ENCODE peak calls at places on chromosomes 12 and 14, in eight cellular contexts. One of them, this sample, is unnamed. For H3K79me2 and H3K4me1, the result is how much of the 10 kb centered on the place peaks cover.

GRCh38 chr14:55798400-55798799 is 218.4 kb downstream of the KTN1 start:
- DNase-seq in astrocyte: no peak
- DNase-seq in fibroblast of lung: no peak
- DNase-seq in HepG2: no peak
- DNase-seq in H1: no peak
- DNase-seq in osteoblast: no peak
- DNase-seq in GM23248: no peak
- DNase-seq in MM.1S: no peak
- DNase-seq in this sample: no peak

GRCh38 chr12:123807670-123808069 is 45.6 kb downstream of the DNAH10 start:
- DNase-seq in astrocyte: peak
- DNase-seq in fibroblast of lung: peak
- DNase-seq in HepG2: no peak
- DNase-seq in H1: no peak
- DNase-seq in osteoblast: no peak
- DNase-seq in GM23248: no peak
- DNase-seq in MM.1S: no peak
- DNase-seq in this sample: no peak

GRCh38 chr14:101947577-101947903 is 16.8 kb upstream of the DYNC1H1 start:
- DNase-seq in astrocyte: no peak
- DNase-seq in fibroblast of lung: no peak
- DNase-seq in HepG2: no peak
- DNase-seq in H1: no peak
- DNase-seq in osteoblast: peak
- DNase-seq in GM23248: no peak
- DNase-seq in MM.1S: no peak
- DNase-seq in this sample: no peak

GRCh38 chr14:77238996-77239395 is 32.0 kb downstream of the NGB start:
- DNase-seq in astrocyte: no peak
- DNase-seq in fibroblast of lung: no peak
- DNase-seq in HepG2: no peak
- DNase-seq in H1: no peak
- DNase-seq in osteoblast: no peak
- DNase-seq in GM23248: no peak
- DNase-seq in MM.1S: no peak
- DNase-seq in this sample: no peak

GRCh38 chr12:108000111-108000510 is 129.0 kb upstream of the WSCD2 start:
- DNase-seq in astrocyte: no peak
- DNase-seq in fibroblast of lung: no peak
- DNase-seq in HepG2: no peak
- DNase-seq in H1: no peak
- DNase-seq in osteoblast: no peak
- DNase-seq in GM23248: no peak
- DNase-seq in MM.1S: no peak
- DNase-seq in this sample: no peak

GRCh38 chr12:131072446-131073230 is 118.9 kb downstream of the ADGRD1 start:
- DNase-seq in astrocyte: no peak
- DNase-seq in fibroblast of lung: no peak
- DNase-seq in HepG2: no peak
- DNase-seq in H1: no peak
- DNase-seq in osteoblast: peak
- DNase-seq in GM23248: no peak
- DNase-seq in MM.1S: no peak
- DNase-seq in this sample: no peak

GRCh38 chr14:104528496-104528895 is 51.1 kb upstream of the C14orf180 start:
- DNase-seq in astrocyte: no peak
- DNase-seq in fibroblast of lung: no peak
- DNase-seq in HepG2: no peak
- DNase-seq in H1: no peak
- DNase-seq in osteoblast: peak
- DNase-seq in GM23248: no peak
- DNase-seq in MM.1S: no peak
- DNase-seq in this sample: no peak

GRCh38 chr12:63037721-63038120 is 102.8 kb upstream of the PPM1H start:
- DNase-seq in astrocyte: no peak
- DNase-seq in fibroblast of lung: no peak
- DNase-seq in HepG2: no peak
- DNase-seq in H1: no peak
- DNase-seq in osteoblast: no peak
- DNase-seq in GM23248: no peak
- DNase-seq in MM.1S: no peak
- DNase-seq in this sample: no peak

GRCh38 chr12:123054371-123054770 is 73.9 kb downstream of the ARL6IP4 start:
- DNase-seq in astrocyte: no peak
- DNase-seq in fibroblast of lung: no peak
- DNase-seq in HepG2: no peak
- DNase-seq in H1: no peak
- DNase-seq in osteoblast: no peak
- DNase-seq in GM23248: no peak
- DNase-seq in MM.1S: no peak
- DNase-seq in this sample: no peak

GRCh38 chr12:55017421-55017820 is 2.4 kb upstream of the NEUROD4 start:
- DNase-seq in astrocyte: no peak
- DNase-seq in fibroblast of lung: no peak
- DNase-seq in HepG2: no peak
- DNase-seq in H1: no peak
- DNase-seq in osteoblast: no peak
- DNase-seq in GM23248: no peak
- DNase-seq in MM.1S: no peak
- DNase-seq in this sample: no peak

GRCh38 chr12:26833692-26834168 is 736 bp upstream of the ITPR2 start:
- DNase-seq in astrocyte: no peak
- DNase-seq in fibroblast of lung: peak
- DNase-seq in HepG2: no peak
- DNase-seq in H1: no peak
- DNase-seq in osteoblast: peak
- DNase-seq in GM23248: peak
- DNase-seq in MM.1S: peak
- DNase-seq in this sample: peak

GRCh38 chr14:64388533-64389243 is 535 bp downstream of the MTHFD1 start:
- DNase-seq in astrocyte: peak
- DNase-seq in fibroblast of lung: peak
- DNase-seq in HepG2: peak
- DNase-seq in H1: no peak
- DNase-seq in osteoblast: peak
- DNase-seq in GM23248: peak
- DNase-seq in MM.1S: no peak
- DNase-seq in this sample: peak

GRCh38 chr12:106302401-106303201 is at the start of gene TCP11L2:
- DNase-seq in astrocyte: peak
- DNase-seq in fibroblast of lung: peak
- DNase-seq in HepG2: peak
- DNase-seq in H1: no peak
- DNase-seq in osteoblast: peak
- DNase-seq in GM23248: peak
- DNase-seq in MM.1S: peak
- DNase-seq in this sample: peak

GRCh38 chr12:39620664-39621658 is 1.4 kb upstream of the ABCD2 start:
- DNase-seq in astrocyte: no peak
- DNase-seq in fibroblast of lung: peak
- DNase-seq in HepG2: no peak
- DNase-seq in H1: no peak
- DNase-seq in osteoblast: no peak
- DNase-seq in GM23248: no peak
- DNase-seq in MM.1S: peak
- DNase-seq in this sample: no peak

GRCh38 chr14:70947739-70948138 is 40.5 kb downstream of the PCNX1 start:
- DNase-seq in astrocyte: no peak
- DNase-seq in fibroblast of lung: no peak
- DNase-seq in HepG2: no peak
- DNase-seq in H1: no peak
- DNase-seq in osteoblast: no peak
- DNase-seq in GM23248: no peak
- DNase-seq in MM.1S: no peak
- DNase-seq in this sample: no peak

GRCh38 chr12:100127766-100128508 is 14.7 kb downstream of the BLTP3B start:
- DNase-seq in astrocyte: peak
- DNase-seq in fibroblast of lung: peak
- DNase-seq in HepG2: peak
- DNase-seq in H1: no peak
- DNase-seq in osteoblast: no peak
- DNase-seq in GM23248: peak
- DNase-seq in MM.1S: no peak
- DNase-seq in this sample: no peak

GRCh38 chr12:52151859-52152783 is 39.7 kb downstream of the KRT80 start:
- DNase-seq in astrocyte: no peak
- DNase-seq in fibroblast of lung: peak
- DNase-seq in HepG2: no peak
- DNase-seq in H1: no peak
- DNase-seq in osteoblast: peak
- DNase-seq in GM23248: peak
- DNase-seq in MM.1S: peak
- DNase-seq in this sample: peak

GRCh38 chr14:54219281-54220121 is 177.3 kb upstream of the CDKN3 start:
- DNase-seq in astrocyte: no peak
- DNase-seq in fibroblast of lung: no peak
- DNase-seq in HepG2: no peak
- DNase-seq in H1: peak
- DNase-seq in osteoblast: peak
- DNase-seq in GM23248: peak
- DNase-seq in MM.1S: no peak
- DNase-seq in this sample: no peak

GRCh38 chr14:105487449-105487985 is 831 bp downstream of the CRIP1 start:
- DNase-seq in astrocyte: no peak
- DNase-seq in fibroblast of lung: no peak
- DNase-seq in HepG2: no peak
- DNase-seq in H1: no peak
- DNase-seq in osteoblast: no peak
- DNase-seq in GM23248: no peak
- DNase-seq in MM.1S: peak
- DNase-seq in this sample: peak

GRCh38 chr12:91991397-91992187 is 154.1 kb downstream of the BTG1 start:
- DNase-seq in astrocyte: peak
- DNase-seq in fibroblast of lung: no peak
- DNase-seq in HepG2: no peak
- DNase-seq in H1: no peak
- DNase-seq in osteoblast: peak
- DNase-seq in GM23248: no peak
- DNase-seq in MM.1S: peak
- DNase-seq in this sample: no peak

GRCh38 chr14:99312106-99312505 is 40.1 kb upstream of the BCL11B start:
- DNase-seq in astrocyte: no peak
- DNase-seq in fibroblast of lung: no peak
- DNase-seq in HepG2: no peak
- DNase-seq in H1: no peak
- DNase-seq in osteoblast: peak
- DNase-seq in GM23248: no peak
- DNase-seq in MM.1S: no peak
- DNase-seq in this sample: no peak

GRCh38 chr12:108234155-108234554 is 105.0 kb downstream of the CMKLR1 start:
- DNase-seq in astrocyte: no peak
- DNase-seq in fibroblast of lung: peak
- DNase-seq in HepG2: no peak
- DNase-seq in H1: no peak
- DNase-seq in osteoblast: no peak
- DNase-seq in GM23248: peak
- DNase-seq in MM.1S: no peak
- DNase-seq in this sample: no peak

GRCh38 chr12:92295523-92295922 is 149.9 kb upstream of the BTG1 start:
- DNase-seq in astrocyte: peak
- DNase-seq in fibroblast of lung: peak
- DNase-seq in HepG2: no peak
- DNase-seq in H1: no peak
- DNase-seq in osteoblast: peak
- DNase-seq in GM23248: peak
- DNase-seq in MM.1S: no peak
- DNase-seq in this sample: no peak

GRCh38 chr14:35420036-35420811 is 15.7 kb upstream of the NFKBIA start:
- DNase-seq in astrocyte: peak
- DNase-seq in fibroblast of lung: peak
- DNase-seq in HepG2: no peak
- DNase-seq in H1: no peak
- DNase-seq in osteoblast: no peak
- DNase-seq in GM23248: peak
- DNase-seq in MM.1S: no peak
- DNase-seq in this sample: no peak

GRCh38 chr14:35414365-35414764 is 9.8 kb upstream of the NFKBIA start:
- DNase-seq in astrocyte: peak
- DNase-seq in fibroblast of lung: peak
- DNase-seq in HepG2: no peak
- DNase-seq in H1: no peak
- DNase-seq in osteoblast: no peak
- DNase-seq in GM23248: peak
- DNase-seq in MM.1S: no peak
- DNase-seq in this sample: no peak

GRCh38 chr14:35416108-35416750 is 11.7 kb upstream of the NFKBIA start:
- DNase-seq in astrocyte: no peak
- DNase-seq in fibroblast of lung: peak
- DNase-seq in HepG2: no peak
- DNase-seq in H1: no peak
- DNase-seq in osteoblast: no peak
- DNase-seq in GM23248: no peak
- DNase-seq in MM.1S: peak
- DNase-seq in this sample: no peak

GRCh38 chr14:35419429-35419841 is 14.9 kb upstream of the NFKBIA start:
- DNase-seq in astrocyte: no peak
- DNase-seq in fibroblast of lung: peak
- DNase-seq in HepG2: peak
- DNase-seq in H1: no peak
- DNase-seq in osteoblast: no peak
- DNase-seq in GM23248: peak
- DNase-seq in MM.1S: no peak
- DNase-seq in this sample: no peak

GRCh38 chr14:35418093-35418492 is 13.5 kb upstream of the NFKBIA start:
- DNase-seq in astrocyte: no peak
- DNase-seq in fibroblast of lung: no peak
- DNase-seq in HepG2: no peak
- DNase-seq in H1: no peak
- DNase-seq in osteoblast: no peak
- DNase-seq in GM23248: no peak
- DNase-seq in MM.1S: no peak
- DNase-seq in this sample: no peak
- H3K79me2 ChIP-seq in astrocyte: under half
- H3K79me2 ChIP-seq in fibroblast of lung: under half
- H3K79me2 ChIP-seq in HepG2: under half
- H3K79me2 ChIP-seq in H1: under half
- H3K79me2 ChIP-seq in osteoblast: under half
- H3K79me2 ChIP-seq in GM23248: under half
- H3K79me2 ChIP-seq in MM.1S: under half
- H3K79me2 ChIP-seq in this sample: under half

GRCh38 chr12:1692221-1692620 is 1.4 kb downstream of the ADIPOR2 start:
- DNase-seq in astrocyte: no peak
- DNase-seq in fibroblast of lung: no peak
- DNase-seq in HepG2: no peak
- DNase-seq in H1: no peak
- DNase-seq in osteoblast: peak
- DNase-seq in GM23248: no peak
- DNase-seq in MM.1S: no peak
- DNase-seq in this sample: no peak
- H3K4me1 ChIP-seq in astrocyte: under half
- H3K4me1 ChIP-seq in fibroblast of lung: under half
- H3K4me1 ChIP-seq in HepG2: half or more
- H3K4me1 ChIP-seq in H1: under half
- H3K4me1 ChIP-seq in osteoblast: under half
- H3K4me1 ChIP-seq in GM23248: under half
- H3K4me1 ChIP-seq in MM.1S: under half
- H3K4me1 ChIP-seq in this sample: under half

GRCh38 chr12:11727133-11727664 is 77.7 kb downstream of the ETV6 start:
- DNase-seq in astrocyte: no peak
- DNase-seq in fibroblast of lung: no peak
- DNase-seq in HepG2: peak
- DNase-seq in H1: no peak
- DNase-seq in osteoblast: no peak
- DNase-seq in GM23248: no peak
- DNase-seq in MM.1S: no peak
- DNase-seq in this sample: no peak
- H3K79me2 ChIP-seq in astrocyte: half or more
- H3K79me2 ChIP-seq in fibroblast of lung: under half
- H3K79me2 ChIP-seq in HepG2: under half
- H3K79me2 ChIP-seq in H1: under half
- H3K79me2 ChIP-seq in osteoblast: half or more
- H3K79me2 ChIP-seq in GM23248: half or more
- H3K79me2 ChIP-seq in MM.1S: under half
- H3K79me2 ChIP-seq in this sample: under half

GRCh38 chr14:73235531-73236155 is 1.7 kb upstream of the PAPLN start:
- DNase-seq in astrocyte: no peak
- DNase-seq in fibroblast of lung: peak
- DNase-seq in HepG2: no peak
- DNase-seq in H1: peak
- DNase-seq in osteoblast: peak
- DNase-seq in GM23248: no peak
- DNase-seq in MM.1S: no peak
- DNase-seq in this sample: peak
- H3K4me1 ChIP-seq in astrocyte: under half
- H3K4me1 ChIP-seq in fibroblast of lung: under half
- H3K4me1 ChIP-seq in HepG2: under half
- H3K4me1 ChIP-seq in H1: under half
- H3K4me1 ChIP-seq in osteoblast: under half
- H3K4me1 ChIP-seq in GM23248: under half
- H3K4me1 ChIP-seq in MM.1S: under half
- H3K4me1 ChIP-seq in this sample: half or more

This sample was measured in Karpas-422.